ENCODE peak calls at places on chromosome 21, in four cellular contexts. V is cortex of kidney, N is NCI-H2081, L is A549. Q is an unnamed sample.

GRCh38 chr21:42569732-42570301 is 56.2 kb downstream of the SLC37A1 start:
- DNase-seq in V (no peak), N (no peak), L (no peak), Q (peak)

GRCh38 chr21:36704958-36705678 is 6.2 kb downstream of the SIM2 start:
- DNase-seq in V (no peak), N (no peak), L (no peak), Q (no peak)

GRCh38 chr21:35737899-35738341 is 322.4 kb downstream of the SETD4 start:
- DNase-seq in V (no peak), N (no peak), L (no peak), Q (peak)

GRCh38 chr21:25735895-25736597 is 1.3 kb downstream of the GABPA start:
- DNase-seq in V (no peak), N (peak), L (peak), Q (no peak)

GRCh38 chr21:18147678-18148077 is 97.0 kb upstream of the CHODL start:
- DNase-seq in V (no peak), N (no peak), L (no peak), Q (no peak)

GRCh38 chr21:35145626-35146236 is 96.6 kb upstream of the RUNX1 start:
- DNase-seq in V (no peak), N (no peak), L (no peak), Q (no peak)

GRCh38 chr21:45001134-45002095 is 61.6 kb downstream of the SLX9 start:
- DNase-seq in V (no peak), N (no peak), L (peak), Q (peak)

GRCh38 chr21:37071561-37072238 is 1.2 kb downstream of the PIGP start:
- DNase-seq in V (no peak), N (peak), L (peak), Q (peak)

GRCh38 chr21:44831227-44831626 is 13.4 kb upstream of the SUMO3 start:
- DNase-seq in V (no peak), N (no peak), L (no peak), Q (no peak)

GRCh38 chr21:16418663-16419062 is 688.9 kb downstream of the USP25 start:
- DNase-seq in V (no peak), N (no peak), L (no peak), Q (no peak)

GRCh38 chr21:29434081-29434480 is 135.4 kb downstream of the BACH1 start:
- DNase-seq in V (no peak), N (no peak), L (no peak), Q (no peak)

GRCh38 chr21:41369105-41369914 is 7.5 kb downstream of the MX2 start:
- DNase-seq in V (no peak), N (no peak), L (no peak), Q (peak)

GRCh38 chr21:43283136-43283924 is 114.5 kb downstream of the CRYAA start:
- DNase-seq in V (no peak), N (no peak), L (no peak), Q (peak)

GRCh38 chr21:42161957-42162681 is 56.8 kb upstream of the ABCG1 start:
- DNase-seq in V (no peak), N (no peak), L (no peak), Q (no peak)

GRCh38 chr21:45011911-45012660 is 62.3 kb upstream of the ADARB1 start:
- DNase-seq in V (no peak), N (no peak), L (peak), Q (peak)

GRCh38 chr21:28235169-28235892 is 757.3 kb downstream of the LTN1 start:
- DNase-seq in V (no peak), N (no peak), L (no peak), Q (peak)